ENCODE peak calls at places on chromosomes 4 and X, in five cellular contexts. One of them, this sample, is unnamed.

GRCh38 chrX:17597836-17598434 is 139.4 kb upstream of the SCML1 start:
- DNase-seq in left ventricle myocardium inferior: peak
- DNase-seq in fibroblast of lung: peak
- DNase-seq in caudate nucleus: no peak
- DNase-seq in suprapubic skin: peak
- DNase-seq in this sample: peak

GRCh38 chr4:5638316-5638715 is 70.0 kb downstream of the EVC2 start:
- DNase-seq in left ventricle myocardium inferior: no peak
- DNase-seq in fibroblast of lung: no peak
- DNase-seq in caudate nucleus: no peak
- DNase-seq in suprapubic skin: no peak
- DNase-seq in this sample: no peak

GRCh38 chr4:77600521-77601451 is 4.8 kb upstream of the CXCL13 start:
- DNase-seq in left ventricle myocardium inferior: no peak
- DNase-seq in fibroblast of lung: peak
- DNase-seq in caudate nucleus: no peak
- DNase-seq in suprapubic skin: no peak
- DNase-seq in this sample: no peak

GRCh38 chr4:93878566-93878965 is 50.0 kb downstream of the ATOH1 start:
- DNase-seq in left ventricle myocardium inferior: no peak
- DNase-seq in fibroblast of lung: no peak
- DNase-seq in caudate nucleus: no peak
- DNase-seq in suprapubic skin: no peak
- DNase-seq in this sample: no peak

GRCh38 chrX:107738768-107739167 is 36.8 kb downstream of the TSC22D3 start:
- DNase-seq in left ventricle myocardium inferior: no peak
- DNase-seq in fibroblast of lung: no peak
- DNase-seq in caudate nucleus: peak
- DNase-seq in suprapubic skin: no peak
- DNase-seq in this sample: no peak

GRCh38 chr4:82776925-82777542 is 21.6 kb downstream of the SCD5 start:
- DNase-seq in left ventricle myocardium inferior: no peak
- DNase-seq in fibroblast of lung: peak
- DNase-seq in caudate nucleus: no peak
- DNase-seq in suprapubic skin: no peak
- DNase-seq in this sample: no peak

GRCh38 chr4:37948542-37948941 is 11.7 kb upstream of the PTTG2 start:
- DNase-seq in left ventricle myocardium inferior: no peak
- DNase-seq in fibroblast of lung: no peak
- DNase-seq in caudate nucleus: no peak
- DNase-seq in suprapubic skin: no peak
- DNase-seq in this sample: no peak

GRCh38 chrX:139929876-139930275 is 3.0 kb downstream of the ATP11C start:
- DNase-seq in left ventricle myocardium inferior: no peak
- DNase-seq in fibroblast of lung: no peak
- DNase-seq in caudate nucleus: no peak
- DNase-seq in suprapubic skin: no peak
- DNase-seq in this sample: no peak

GRCh38 chrX:37986893-37987292 is 19.5 kb upstream of the SYTL5 start:
- DNase-seq in left ventricle myocardium inferior: no peak
- DNase-seq in fibroblast of lung: peak
- DNase-seq in caudate nucleus: no peak
- DNase-seq in suprapubic skin: no peak
- DNase-seq in this sample: no peak

GRCh38 chrX:20418809-20419208 is 152.1 kb upstream of the RPS6KA3 start:
- DNase-seq in left ventricle myocardium inferior: no peak
- DNase-seq in fibroblast of lung: no peak
- DNase-seq in caudate nucleus: no peak
- DNase-seq in suprapubic skin: no peak
- DNase-seq in this sample: no peak

GRCh38 chr4:10183462-10183861 is 66.9 kb upstream of the WDR1 start:
- DNase-seq in left ventricle myocardium inferior: no peak
- DNase-seq in fibroblast of lung: no peak
- DNase-seq in caudate nucleus: no peak
- DNase-seq in suprapubic skin: no peak
- DNase-seq in this sample: no peak

GRCh38 chr4:4837921-4838601 is 21.4 kb upstream of the MSX1 start:
- DNase-seq in left ventricle myocardium inferior: no peak
- DNase-seq in fibroblast of lung: no peak
- DNase-seq in caudate nucleus: no peak
- DNase-seq in suprapubic skin: peak
- DNase-seq in this sample: no peak

GRCh38 chr4:41935652-41936021 is 408 bp downstream of the TMEM33 start:
- DNase-seq in left ventricle myocardium inferior: no peak
- DNase-seq in fibroblast of lung: peak
- DNase-seq in caudate nucleus: no peak
- DNase-seq in suprapubic skin: no peak
- DNase-seq in this sample: no peak

GRCh38 chrX:139816204-139816603 is 108.2 kb upstream of the MCF2 start:
- DNase-seq in left ventricle myocardium inferior: no peak
- DNase-seq in fibroblast of lung: no peak
- DNase-seq in caudate nucleus: no peak
- DNase-seq in suprapubic skin: no peak
- DNase-seq in this sample: no peak

GRCh38 chrX:53356186-53356585 is 66.3 kb downstream of the SMC1A start:
- DNase-seq in left ventricle myocardium inferior: no peak
- DNase-seq in fibroblast of lung: no peak
- DNase-seq in caudate nucleus: no peak
- DNase-seq in suprapubic skin: no peak
- DNase-seq in this sample: no peak

GRCh38 chrX:150362599-150363481 is at the start of gene MAMLD1:
- DNase-seq in left ventricle myocardium inferior: peak
- DNase-seq in fibroblast of lung: peak
- DNase-seq in caudate nucleus: no peak
- DNase-seq in suprapubic skin: peak
- DNase-seq in this sample: no peak

GRCh38 chrX:39645059-39645895 is 452.5 kb downstream of the BCOR start:
- DNase-seq in left ventricle myocardium inferior: peak
- DNase-seq in fibroblast of lung: peak
- DNase-seq in caudate nucleus: no peak
- DNase-seq in suprapubic skin: no peak
- DNase-seq in this sample: no peak

GRCh38 chr4:121876976-121877773 is 6.9 kb upstream of the BBS7 start:
- DNase-seq in left ventricle myocardium inferior: no peak
- DNase-seq in fibroblast of lung: no peak
- DNase-seq in caudate nucleus: no peak
- DNase-seq in suprapubic skin: no peak
- DNase-seq in this sample: no peak

GRCh38 chr4:52655505-52655904 is 3.6 kb downstream of the USP46 start:
- DNase-seq in left ventricle myocardium inferior: no peak
- DNase-seq in fibroblast of lung: no peak
- DNase-seq in caudate nucleus: no peak
- DNase-seq in suprapubic skin: no peak
- DNase-seq in this sample: no peak

GRCh38 chrX:47579537-47579936 is 2.7 kb upstream of the TIMP1 start:
- DNase-seq in left ventricle myocardium inferior: no peak
- DNase-seq in fibroblast of lung: peak
- DNase-seq in caudate nucleus: no peak
- DNase-seq in suprapubic skin: no peak
- DNase-seq in this sample: no peak

GRCh38 chrX:105464611-105465010 is 244.1 kb upstream of the TEX13A start:
- DNase-seq in left ventricle myocardium inferior: no peak
- DNase-seq in fibroblast of lung: no peak
- DNase-seq in caudate nucleus: no peak
- DNase-seq in suprapubic skin: no peak
- DNase-seq in this sample: no peak

GRCh38 chrX:129957241-129958099 is 25.0 kb upstream of the BCORL1 start:
- DNase-seq in left ventricle myocardium inferior: peak
- DNase-seq in fibroblast of lung: peak
- DNase-seq in caudate nucleus: no peak
- DNase-seq in suprapubic skin: no peak
- DNase-seq in this sample: no peak

GRCh38 chrX:129955682-129956081 is 26.8 kb upstream of the BCORL1 start:
- DNase-seq in left ventricle myocardium inferior: no peak
- DNase-seq in fibroblast of lung: no peak
- DNase-seq in caudate nucleus: no peak
- DNase-seq in suprapubic skin: no peak
- DNase-seq in this sample: no peak

GRCh38 chrX:129954804-129955203 is 27.6 kb upstream of the BCORL1 start:
- DNase-seq in left ventricle myocardium inferior: no peak
- DNase-seq in fibroblast of lung: no peak
- DNase-seq in caudate nucleus: no peak
- DNase-seq in suprapubic skin: no peak
- DNase-seq in this sample: no peak

GRCh38 chrX:129956145-129956544 is 26.3 kb upstream of the BCORL1 start:
- DNase-seq in left ventricle myocardium inferior: no peak
- DNase-seq in fibroblast of lung: no peak
- DNase-seq in caudate nucleus: no peak
- DNase-seq in suprapubic skin: no peak
- DNase-seq in this sample: no peak

DNA sequence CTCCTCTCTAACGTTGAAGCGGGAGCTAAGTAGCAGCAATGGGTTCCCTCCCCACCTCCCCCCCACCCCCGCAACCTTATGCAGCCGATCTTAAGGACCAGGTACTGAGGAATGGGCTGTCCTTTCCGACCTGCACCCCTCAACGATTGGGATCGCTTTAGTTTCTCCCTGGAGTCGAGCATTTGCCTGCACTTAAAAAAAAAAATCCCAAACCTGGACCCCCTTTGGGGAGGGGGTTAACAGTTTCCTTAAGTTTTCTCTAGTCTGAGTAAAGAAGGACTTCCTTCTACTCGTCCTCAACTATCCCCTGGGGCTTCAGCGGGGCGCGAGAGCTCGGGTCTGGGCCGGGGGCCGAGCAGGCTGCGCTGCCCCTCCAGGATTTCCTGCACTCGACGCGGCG is 25.7 kb upstream of the BCORL1 start:
- DNase-seq in left ventricle myocardium inferior: no peak
- DNase-seq in fibroblast of lung: no peak
- DNase-seq in caudate nucleus: no peak
- DNase-seq in suprapubic skin: no peak
- DNase-seq in this sample: no peak
- H3K27ac ChIP-seq in left ventricle myocardium inferior: peak
- H3K27ac ChIP-seq in fibroblast of lung: no peak
- H3K27ac ChIP-seq in caudate nucleus: no peak
- H3K27ac ChIP-seq in suprapubic skin: no peak
- H3K27ac ChIP-seq in this sample: no peak

GRCh38 chr4:8601086-8601485 is 8.5 kb downstream of the CPZ start:
- DNase-seq in left ventricle myocardium inferior: no peak
- DNase-seq in fibroblast of lung: no peak
- DNase-seq in caudate nucleus: no peak
- DNase-seq in suprapubic skin: no peak
- DNase-seq in this sample: no peak

GRCh38 chr4:8599091-8599460 is 6.5 kb downstream of the CPZ start:
- DNase-seq in left ventricle myocardium inferior: no peak
- DNase-seq in fibroblast of lung: no peak
- DNase-seq in caudate nucleus: no peak
- DNase-seq in suprapubic skin: no peak
- DNase-seq in this sample: no peak

GRCh38 chr4:8599657-8600056 is 7.1 kb downstream of the CPZ start:
- DNase-seq in left ventricle myocardium inferior: no peak
- DNase-seq in fibroblast of lung: peak
- DNase-seq in caudate nucleus: no peak
- DNase-seq in suprapubic skin: no peak
- DNase-seq in this sample: no peak

GRCh38 chr4:8600686-8601085 is 8.1 kb downstream of the CPZ start:
- DNase-seq in left ventricle myocardium inferior: no peak
- DNase-seq in fibroblast of lung: no peak
- DNase-seq in caudate nucleus: no peak
- DNase-seq in suprapubic skin: no peak
- DNase-seq in this sample: no peak

DNA sequence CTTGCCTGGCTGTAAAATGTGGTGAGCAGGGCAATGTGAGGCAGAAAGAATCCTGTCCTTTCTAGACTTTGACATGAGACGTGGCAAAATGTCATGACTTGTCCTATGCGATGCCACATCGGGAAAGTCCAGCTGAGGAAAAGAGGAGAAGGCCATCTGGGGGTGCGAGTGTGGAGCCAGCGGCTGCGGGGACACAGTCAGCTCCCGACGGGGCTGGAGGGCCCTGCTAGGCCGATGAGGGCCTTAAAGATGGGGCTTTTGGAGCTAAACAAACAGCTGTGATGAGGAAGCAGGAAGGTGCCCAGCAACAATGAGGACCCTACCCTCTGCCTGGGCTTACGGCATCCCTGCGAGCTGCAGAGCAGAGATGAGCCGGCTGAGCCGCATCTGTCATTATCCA is 7.7 kb downstream of the CPZ start:
- DNase-seq in left ventricle myocardium inferior: no peak
- DNase-seq in fibroblast of lung: no peak
- DNase-seq in caudate nucleus: no peak
- DNase-seq in suprapubic skin: no peak
- DNase-seq in this sample: no peak
- H3K27ac ChIP-seq in left ventricle myocardium inferior: no peak
- H3K27ac ChIP-seq in fibroblast of lung: no peak
- H3K27ac ChIP-seq in caudate nucleus: no peak
- H3K27ac ChIP-seq in suprapubic skin: no peak
- H3K27ac ChIP-seq in this sample: no peak

GRCh38 chr4:1027916-1028240 is 16.5 kb downstream of the FGFRL1 start:
- DNase-seq in left ventricle myocardium inferior: no peak
- DNase-seq in fibroblast of lung: no peak
- DNase-seq in caudate nucleus: no peak
- DNase-seq in suprapubic skin: no peak
- DNase-seq in this sample: no peak

GRCh38 chr4:1029536-1029935 is 18.1 kb downstream of the FGFRL1 start:
- DNase-seq in left ventricle myocardium inferior: no peak
- DNase-seq in fibroblast of lung: no peak
- DNase-seq in caudate nucleus: no peak
- DNase-seq in suprapubic skin: no peak
- DNase-seq in this sample: no peak

GRCh38 chr4:1026115-1026514 is 14.7 kb downstream of the FGFRL1 start:
- DNase-seq in left ventricle myocardium inferior: peak
- DNase-seq in fibroblast of lung: no peak
- DNase-seq in caudate nucleus: no peak
- DNase-seq in suprapubic skin: no peak
- DNase-seq in this sample: no peak

GRCh38 chr4:1028574-1029220 is 17.3 kb downstream of the FGFRL1 start:
- DNase-seq in left ventricle myocardium inferior: no peak
- DNase-seq in fibroblast of lung: no peak
- DNase-seq in caudate nucleus: no peak
- DNase-seq in suprapubic skin: no peak
- DNase-seq in this sample: no peak

DNA sequence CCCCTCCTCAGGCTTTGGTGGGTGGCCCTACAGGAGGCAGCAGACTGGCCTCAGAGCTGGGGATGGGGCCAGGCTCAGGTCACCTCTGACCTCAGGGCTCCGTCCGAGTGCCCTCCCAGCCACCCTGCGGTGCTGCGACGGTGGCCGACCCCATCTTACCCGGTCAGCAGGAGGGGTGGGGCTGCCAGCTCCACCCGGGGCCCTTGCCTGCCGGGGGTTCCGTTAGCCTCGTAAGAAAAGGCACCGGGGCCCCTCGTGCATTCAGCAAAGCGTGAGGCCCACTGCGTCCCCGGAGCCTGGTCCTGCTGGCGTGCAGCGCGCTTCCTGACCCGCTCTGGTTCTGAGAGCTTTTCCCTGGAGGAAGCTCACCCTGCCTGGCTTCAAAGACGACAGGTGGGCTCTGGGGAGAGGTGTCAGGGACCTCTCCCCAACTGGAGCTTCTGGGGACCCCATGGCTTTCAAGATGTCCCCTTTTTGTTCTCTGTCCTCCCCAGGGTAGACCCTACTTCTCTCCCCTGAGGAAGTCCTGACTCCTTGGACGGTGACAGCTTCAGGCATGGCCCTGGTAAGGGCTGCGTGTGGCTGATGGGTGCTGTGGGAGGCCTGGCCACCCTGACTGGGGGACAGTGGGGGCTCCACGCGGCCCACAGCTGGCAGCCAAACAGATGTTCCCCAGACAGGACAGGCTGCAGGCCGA is 15.9 kb downstream of the FGFRL1 start:
- DNase-seq in left ventricle myocardium inferior: no peak
- DNase-seq in fibroblast of lung: no peak
- DNase-seq in caudate nucleus: no peak
- DNase-seq in suprapubic skin: no peak
- DNase-seq in this sample: no peak
- H3K27ac ChIP-seq in left ventricle myocardium inferior: no peak
- H3K27ac ChIP-seq in fibroblast of lung: no peak
- H3K27ac ChIP-seq in caudate nucleus: no peak
- H3K27ac ChIP-seq in suprapubic skin: no peak
- H3K27ac ChIP-seq in this sample: no peak

GRCh38 chr4:48698029-48698901 is 81.8 kb downstream of the FRYL start:
- DNase-seq in left ventricle myocardium inferior: peak
- DNase-seq in fibroblast of lung: peak
- DNase-seq in caudate nucleus: no peak
- DNase-seq in suprapubic skin: no peak
- DNase-seq in this sample: no peak
- H3K27ac ChIP-seq in left ventricle myocardium inferior: no peak
- H3K27ac ChIP-seq in fibroblast of lung: peak
- H3K27ac ChIP-seq in caudate nucleus: peak
- H3K27ac ChIP-seq in suprapubic skin: no peak
- H3K27ac ChIP-seq in this sample: peak